ENCODE peak calls at places on chromosomes 4 and X, in four cellular contexts. R is stimulated activated CD4-positive, alpha-beta T cell treated with anti-CD3 and anti-CD28 coated beads, Interleukin-15, amount 100 ng/mL, for 24 hours; S is anterior cingulate cortex; N is naive thymus-derived CD4-positive, alpha-beta T cell. Q is an unnamed sample.
A peak's percentile ranks its signal among the peaks of the same experiment; 100 is the strongest.

GRCh38 chrX:19660604-19661003 is 145.3 kb upstream of the MAP3K15 start:
- DNase-seq in R (no peak), S (no peak), N (no peak), Q (no peak)

GRCh38 chr4:111697176-111697962 is 447.9 kb upstream of the FAM241A start:
- DNase-seq in R (no peak), S (no peak), N (no peak), Q (no peak)

GRCh38 chr4:40254961-40255721 is 58.3 kb downstream of the RHOH start:
- DNase-seq in R (peak; percentile 48), S (no peak), N (no peak), Q (peak; percentile 25)

GRCh38 chr4:68074397-68074796 is 55.3 kb downstream of the TMPRSS11F start:
- DNase-seq in R (no peak), S (no peak), N (no peak), Q (no peak)

GRCh38 chr4:2837904-2838496 is 5.6 kb upstream of the ADD1 start:
- DNase-seq in R (peak; percentile 74), S (no peak), N (peak; percentile 82), Q (no peak)

GRCh38 chrX:39816871-39817731 is 280.7 kb downstream of the BCOR start:
- DNase-seq in R (peak; percentile 25), S (no peak), N (no peak), Q (no peak)

GRCh38 chr4:119038465-119038864 is 97.2 kb upstream of the MYOZ2 start:
- DNase-seq in R (no peak), S (no peak), N (no peak), Q (no peak)

GRCh38 chr4:39255916-39256315 is 73.6 kb downstream of the WDR19 start:
- DNase-seq in R (no peak), S (no peak), N (no peak), Q (no peak)

GRCh38 chrX:14076639-14077038 is 46.9 kb upstream of the GEMIN8 start:
- DNase-seq in R (no peak), S (no peak), N (no peak), Q (no peak)

GRCh38 chr4:75596061-75596460 is 34.3 kb downstream of the CDKL2 start:
- DNase-seq in R (no peak), S (no peak), N (no peak), Q (no peak)

GRCh38 chr4:67700119-67700873 is 659 bp downstream of the UBA6 start:
- DNase-seq in R (no peak), S (no peak), N (peak; percentile 25), Q (no peak)

GRCh38 chrX:108437789-108438623 is at the start of gene COL4A6:
- DNase-seq in R (no peak), S (no peak), N (no peak), Q (no peak)

GRCh38 chr4:14853186-14853946 is 148.9 kb upstream of the CPEB2 start:
- DNase-seq in R (no peak), S (no peak), N (no peak), Q (peak; percentile 30)

GRCh38 chrX:132409780-132410556 is 78.9 kb downstream of the MBNL3 start:
- DNase-seq in R (no peak), S (no peak), N (no peak), Q (no peak)

GRCh38 chrX:130836447-130836846 is 66.6 kb downstream of the ENOX2 start:
- DNase-seq in R (no peak), S (no peak), N (no peak), Q (no peak)

GRCh38 chrX:85052636-85053343 is 49.1 kb downstream of the APOOL start:
- DNase-seq in R (no peak), S (no peak), N (no peak), Q (peak; percentile 6)